ENCODE peak calls at places on chromosomes 4 and X, in seven cellular contexts. S is NCI-H748 treated with DMSO at 0.1 percent for 48 hours; T is activated T-helper 1 cell treated with anti-CD3 and anti-CD28 coated beads, Interleukin-12 subunit alpha, Interleukin-12 subunit beta, Interleukin-2, Interleukin-4 antibody, amounts not matched to agents 30 ng/mL and 10 ng/mL and 1 ng/mL, durations not matched to agents 14 hours and 24 hours and 36 hours; Z is nucleus accumbens; J is SK-N-MC; D is NCI-H1417; N is CD8-positive, alpha-beta memory T cell. R is an unnamed sample.

GRCh38 chr4:171813195-171813955 is at the start of gene GALNTL6:
- DNase-seq in T (no peak), N (peak), J (no peak), S (peak), Z (peak), D (peak), R (no peak)

GRCh38 chr4:14446904-14447303 is 555.4 kb upstream of the CPEB2 start:
- DNase-seq in S (no peak), N (no peak), Z (no peak), T (no peak), J (no peak), D (no peak), R (no peak)

GRCh38 chr4:87849612-87850011 is 16.8 kb downstream of the MEPE start:
- DNase-seq in T (no peak), Z (no peak), S (no peak), J (no peak), N (no peak), D (peak), R (no peak)

GRCh38 chrX:12701625-12702024 is 89.6 kb upstream of the PRPS2 start:
- DNase-seq in D (peak), J (peak), S (peak), Z (peak), T (peak), N (no peak), R (peak)

GRCh38 chrX:2664497-2664896 is 26.6 kb upstream of the CD99 start:
- DNase-seq in J (no peak), S (no peak), T (no peak), D (no peak), N (no peak), Z (no peak), R (no peak)

GRCh38 chr4:41505161-41505653 is 32.8 kb upstream of the LIMCH1 start:
- DNase-seq in Z (peak), D (peak), S (no peak), N (no peak), T (no peak), J (no peak), R (no peak)

GRCh38 chrX:150060406-150060805 is 122.1 kb upstream of the EOLA2 start:
- DNase-seq in D (no peak), T (no peak), J (no peak), Z (no peak), S (no peak), N (no peak), R (no peak)

GRCh38 chr4:5890063-5890727 is 2.7 kb downstream of the CRMP1 start:
- DNase-seq in T (no peak), D (peak), J (no peak), Z (peak), N (no peak), S (peak), R (no peak)

GRCh38 chr4:55543858-55544257 is 2.9 kb downstream of the CLOCK start:
- DNase-seq in T (no peak), N (no peak), Z (no peak), J (no peak), S (no peak), D (peak), R (no peak)

GRCh38 chr4:152115794-152116193 is 355.0 kb upstream of the GATB start:
- DNase-seq in D (no peak), T (peak), Z (no peak), S (no peak), J (peak), N (peak), R (no peak)

GRCh38 chr4:48137766-48138349 is 3.8 kb upstream of the TXK start:
- DNase-seq in S (no peak), J (no peak), Z (no peak), D (no peak), T (no peak), N (no peak), R (no peak)

GRCh38 chr4:172489896-172490295 is 676.7 kb downstream of the GALNTL6 start:
- DNase-seq in Z (no peak), N (no peak), D (peak), J (peak), S (peak), T (no peak), R (no peak)

GRCh38 chr4:71257761-71258160 is 81.1 kb upstream of the SLC4A4 start:
- DNase-seq in T (no peak), N (no peak), D (no peak), J (no peak), S (no peak), Z (no peak), R (no peak)

GRCh38 chr4:146927710-146928109 is 18.0 kb downstream of the TTC29 start:
- DNase-seq in N (no peak), T (no peak), Z (no peak), D (no peak), J (no peak), S (no peak), R (no peak)

GRCh38 chrX:40021647-40022046 is 76.1 kb downstream of the BCOR start:
- DNase-seq in D (no peak), T (no peak), Z (no peak), J (no peak), S (no peak), N (no peak), R (no peak)